ENCODE peak calls at places on chromosomes 16 and 17, in six cellular contexts. M is adipocyte; F is left ventricle myocardium inferior; Y is tibial artery; Q is CD8-positive, alpha-beta T cell; W is endothelial cell of umbilical vein. I is an unnamed sample.

GRCh38 chr16:12403746-12404658 is 399.7 kb downstream of the CPPED1 start:
- DNase-seq in F (no peak), Q (no peak), M (no peak), W (peak; percentile 83), Y (no peak), I (no peak)

GRCh38 chr17:37642706-37643105 is 540 bp downstream of the DDX52 start:
- DNase-seq in M (peak; percentile 73), Q (no peak), Y (no peak), F (no peak), W (no peak), I (no peak)

GRCh38 chr16:78177927-78178326 is 78.5 kb downstream of the WWOX start:
- DNase-seq in M (no peak), W (no peak), F (no peak), Y (no peak), Q (no peak), I (no peak)

GRCh38 chr17:43526886-43527648 is 19.1 kb downstream of the ETV4 start:
- DNase-seq in M (no peak), Y (no peak), W (no peak), Q (no peak), F (no peak), I (no peak)

GRCh38 chr17:858941-859452 is 76.8 kb downstream of the MRM3 start:
- DNase-seq in Y (no peak), M (no peak), Q (no peak), F (no peak), W (peak; percentile 51), I (no peak)

GRCh38 chr16:84821728-84822676 is 2.2 kb downstream of the CRISPLD2 start:
- DNase-seq in F (no peak), Q (no peak), M (peak; percentile 61), W (no peak), Y (no peak), I (no peak)

GRCh38 chr17:65022751-65023421 is 33.7 kb downstream of the GNA13 start:
- DNase-seq in Y (no peak), Q (no peak), W (peak; percentile 40), F (no peak), M (peak; percentile 69), I (no peak)

GRCh38 chr17:37708616-37709212 is 36.1 kb downstream of the HNF1B start:
- DNase-seq in Y (no peak), M (no peak), W (no peak), Q (no peak), F (no peak), I (no peak)

GRCh38 chr17:50976951-50977472 is 110.9 kb upstream of the TOB1 start:
- DNase-seq in Q (no peak), Y (no peak), M (no peak), W (peak; percentile 46), F (no peak), I (no peak)

GRCh38 chr16:69057400-69058378 is 47.8 kb upstream of the HAS3 start:
- DNase-seq in M (peak; percentile 43), F (no peak), W (no peak), Q (no peak), Y (no peak), I (no peak)

GRCh38 chr16:70460737-70461261 is 6.4 kb downstream of the FCSK start:
- DNase-seq in Y (no peak), M (no peak), Q (no peak), F (no peak), W (peak; percentile 64), I (no peak)

GRCh38 chr17:81576621-81577277 is 24.6 kb upstream of the FAAP100 start:
- DNase-seq in Q (no peak), M (peak; percentile 85), W (peak; percentile 78), F (no peak), Y (no peak), I (no peak)

GRCh38 chr17:32914181-32914580 is 13.8 kb upstream of the TMEM98 start:
- DNase-seq in Q (no peak), M (no peak), Y (no peak), W (no peak), F (no peak), I (no peak)

GRCh38 chr17:43092891-43093290 is 32.3 kb downstream of the BRCA1 start:
- DNase-seq in Y (no peak), F (no peak), M (peak; percentile 34), W (peak; percentile 23), Q (no peak), I (no peak)

GRCh38 chr16:64132190-64132589 is 989.7 kb downstream of the CDH11 start:
- DNase-seq in M (no peak), F (no peak), W (no peak), Y (no peak), Q (no peak), I (no peak)

GRCh38 chr17:47745037-47745380 is 12.0 kb downstream of the TBX21 start:
- DNase-seq in W (no peak), Y (no peak), F (no peak), Q (no peak), M (no peak), I (no peak)

GRCh38 chr17:55587608-55588139 is 76.4 kb upstream of the SMIM36 start:
- DNase-seq in M (no peak), Q (no peak), Y (no peak), F (peak; percentile 37), W (no peak), I (no peak)

GRCh38 chr17:79738643-79739042 is 7.9 kb downstream of the ENPP7 start:
- DNase-seq in W (no peak), M (no peak), F (no peak), Q (no peak), Y (no peak), I (no peak)

GRCh38 chr17:50209472-50210248 is 8.2 kb upstream of the COL1A1 start:
- DNase-seq in F (peak; percentile 90), Q (no peak), Y (peak; percentile 95), W (no peak), M (peak; percentile 99), I (no peak)

GRCh38 chr16:88469615-88470395 is 16.7 kb downstream of the ZFPM1 start:
- DNase-seq in Q (peak; percentile 48), Y (no peak), F (no peak), M (no peak), W (no peak), I (no peak)

GRCh38 chr16:19330801-19331484 is 45.4 kb downstream of the CLEC19A start:
- DNase-seq in Q (no peak), Y (no peak), M (peak; percentile 24), F (no peak), W (no peak), I (no peak)

GRCh38 chr17:73293480-73293911 is 18.3 kb downstream of the CDC42EP4 start:
- DNase-seq in Q (no peak), Y (peak; percentile 91), M (peak; percentile 77), F (peak; percentile 60), W (no peak), I (no peak)

GRCh38 chr17:81386646-81387234 is 8.5 kb upstream of the BAHCC1 start:
- DNase-seq in W (no peak), Q (no peak), M (peak; percentile 58), Y (peak; percentile 77), F (peak; percentile 61), I (no peak)

GRCh38 chr17:55420067-55420775 is 1.4 kb downstream of the MMD start:
- DNase-seq in W (no peak), Y (no peak), F (no peak), M (no peak), Q (peak; percentile 16), I (no peak)

GRCh38 chr17:44222112-44222869 is 2.8 kb upstream of the UBTF start:
- DNase-seq in Y (peak; percentile 92), Q (peak; percentile 46), F (peak; percentile 80), W (peak; percentile 71), M (peak; percentile 89), I (no peak)

GRCh38 chr17:17186051-17186450 is 20.1 kb downstream of the PLD6 start:
- DNase-seq in Q (no peak), F (no peak), M (no peak), W (no peak), Y (no peak), I (no peak)

GRCh38 chr17:34993031-34993430 is 12.7 kb downstream of the LIG3 start:
- DNase-seq in W (no peak), F (no peak), M (no peak), Y (no peak), Q (no peak), I (no peak)
- H3K36me3 ChIP-seq in W (peaks cover 3% of the 10 kb centered on the region), F (peaks cover 72% of the 10 kb centered on the region), M (peaks cover 61% of the 10 kb centered on the region), Y (peaks cover 71% of the 10 kb centered on the region), Q (peaks cover 38% of the 10 kb centered on the region), I (peaks cover 54% of the 10 kb centered on the region)

GRCh38 chr16:35687781-35688180 is 2228.4 kb downstream of the TP53TG3F start:
- DNase-seq in F (no peak), M (no peak), Y (no peak), Q (no peak), W (no peak), I (no peak)
- H3K9me3 ChIP-seq in F (peaks cover 43% of the 10 kb centered on the region), M (no peaks in the 10 kb centered on the region), Y (no peaks in the 10 kb centered on the region), Q (peaks cover 5% of the 10 kb centered on the region), W (peaks cover 4% of the 10 kb centered on the region), I (peaks cover 3% of the 10 kb centered on the region)

GRCh38 chr17:2054262-2054739 is 602 bp upstream of the HIC1 start:
- DNase-seq in Y (no peak), W (peak; percentile 58), M (peak; percentile 57), F (no peak), Q (peak; percentile 44), I (no peak)
- H3K4me1 ChIP-seq in Y (peaks cover 39% of the 10 kb centered on the region), W (peaks cover 22% of the 10 kb centered on the region), M (peaks cover 1% of the 10 kb centered on the region), F (peaks cover 78% of the 10 kb centered on the region), Q (peaks cover 67% of the 10 kb centered on the region), I (peaks cover 14% of the 10 kb centered on the region)

GRCh38 chr17:63592797-63593196 is 7.9 kb upstream of the TACO1 start:
- DNase-seq in Y (no peak), M (no peak), F (no peak), Q (no peak), W (no peak), I (no peak)

GRCh38 chr17:63587770-63588169 is 12.9 kb upstream of the TACO1 start:
- DNase-seq in Y (no peak), M (no peak), Q (no peak), W (no peak), F (no peak), I (no peak)

GRCh38 chr17:63589646-63590045 is 11.0 kb upstream of the TACO1 start:
- DNase-seq in F (no peak), W (no peak), M (no peak), Q (no peak), Y (no peak), I (no peak)

DNA sequence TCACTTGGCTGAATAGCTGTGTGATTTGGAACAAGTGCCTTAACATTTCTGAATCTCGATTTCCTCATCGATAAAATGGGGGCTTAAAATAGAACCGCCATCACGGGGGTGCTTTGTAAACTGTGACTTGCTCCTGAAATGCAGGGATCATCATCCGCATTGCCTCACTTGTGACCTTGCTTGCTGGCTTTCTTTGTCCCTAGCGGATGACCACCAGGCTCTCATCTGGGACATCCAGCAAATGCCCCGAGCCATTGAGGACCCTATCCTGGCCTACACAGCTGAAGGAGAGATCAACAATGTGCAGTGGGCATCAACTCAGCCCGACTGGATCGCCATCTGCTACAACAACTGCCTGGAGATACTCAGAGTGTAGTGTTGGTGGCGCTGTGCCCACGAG is 11.9 kb upstream of the TACO1 start:
- DNase-seq in Q (no peak), F (no peak), M (no peak), Y (no peak), W (no peak), I (no peak)
- H3K36me3 ChIP-seq in Q (peaks cover 36% of the 10 kb centered on the region), F (peaks cover 93% of the 10 kb centered on the region), M (peaks cover 83% of the 10 kb centered on the region), Y (peaks cover 82% of the 10 kb centered on the region), W (peaks cover 25% of the 10 kb centered on the region), I (peaks cover 27% of the 10 kb centered on the region)

GRCh38 chr17:75301502-75302206 is 12.4 kb upstream of the SLC25A19 start:
- DNase-seq in Y (no peak), M (no peak), Q (no peak), W (no peak), F (no peak), I (no peak)

GRCh38 chr17:75301031-75301430 is 11.8 kb upstream of the SLC25A19 start:
- DNase-seq in F (no peak), W (no peak), M (no peak), Y (no peak), Q (no peak), I (no peak)

GRCh38 chr17:75295220-75296158 is 6.3 kb upstream of the SLC25A19 start:
- DNase-seq in Y (no peak), M (no peak), F (no peak), Q (no peak), W (no peak), I (no peak)

GRCh38 chr17:75300280-75300679 is 11.0 kb upstream of the SLC25A19 start:
- DNase-seq in W (no peak), Y (no peak), F (no peak), Q (no peak), M (peak; percentile 31), I (no peak)
- H3K9me3 ChIP-seq in W (no peaks in the 10 kb centered on the region), Y (no peaks in the 10 kb centered on the region), F (no peaks in the 10 kb centered on the region), Q (no peaks in the 10 kb centered on the region), M (no peaks in the 10 kb centered on the region), I (no peaks in the 10 kb centered on the region)